ENCODE peak calls at places on chromosomes 5 and 9, in four cellular contexts. One of them, this sample, is unnamed.

GRCh38 chr5:114308508-114308907 is 53.4 kb upstream of the KCNN2 start:
- DNase-seq in A549: no peak
- DNase-seq in HepG2: no peak
- DNase-seq in K562: no peak
- DNase-seq in this sample: no peak

GRCh38 chr5:149940941-149941644 is 3.5 kb downstream of the PDE6A start:
- DNase-seq in A549: no peak
- DNase-seq in HepG2: peak; percentile 35
- DNase-seq in K562: no peak
- DNase-seq in this sample: no peak

GRCh38 chr5:87411586-87412416 is 929 bp downstream of the CCNH start:
- DNase-seq in A549: peak; percentile 4
- DNase-seq in HepG2: peak; percentile 33
- DNase-seq in K562: peak; percentile 33
- DNase-seq in this sample: no peak

GRCh38 chr5:14946813-14947640 is 75.4 kb upstream of the ANKH start:
- DNase-seq in A549: peak; percentile 18
- DNase-seq in HepG2: peak; percentile 41
- DNase-seq in K562: peak; percentile 23
- DNase-seq in this sample: peak; percentile 15

GRCh38 chr9:111450114-111450513 is 34.1 kb downstream of the ECPAS start:
- DNase-seq in A549: no peak
- DNase-seq in HepG2: no peak
- DNase-seq in K562: no peak
- DNase-seq in this sample: no peak

GRCh38 chr5:173625686-173626500 is 9.4 kb upstream of the BOD1 start:
- DNase-seq in A549: no peak
- DNase-seq in HepG2: no peak
- DNase-seq in K562: peak; percentile 24
- DNase-seq in this sample: no peak

GRCh38 chr5:28346696-28347095 is 1308.3 kb upstream of the CDH9 start:
- DNase-seq in A549: no peak
- DNase-seq in HepG2: no peak
- DNase-seq in K562: no peak
- DNase-seq in this sample: no peak

GRCh38 chr9:94885854-94886447 is 159.5 kb downstream of the AOPEP start:
- DNase-seq in A549: no peak
- DNase-seq in HepG2: no peak
- DNase-seq in K562: no peak
- DNase-seq in this sample: no peak

GRCh38 chr9:16060457-16061129 is 507.8 kb downstream of the CCDC171 start:
- DNase-seq in A549: no peak
- DNase-seq in HepG2: no peak
- DNase-seq in K562: no peak
- DNase-seq in this sample: peak; percentile 50

GRCh38 chr9:113538131-113538530 is 74.6 kb downstream of the RGS3 start:
- DNase-seq in A549: no peak
- DNase-seq in HepG2: no peak
- DNase-seq in K562: no peak
- DNase-seq in this sample: no peak

GRCh38 chr9:97562542-97562941 is 61.1 kb downstream of the TMOD1 start:
- DNase-seq in A549: no peak
- DNase-seq in HepG2: no peak
- DNase-seq in K562: no peak
- DNase-seq in this sample: no peak

GRCh38 chr9:70136632-70137031 is 93.0 kb downstream of the MAMDC2 start:
- DNase-seq in A549: no peak
- DNase-seq in HepG2: no peak
- DNase-seq in K562: no peak
- DNase-seq in this sample: no peak

GRCh38 chr9:14400658-14400995 is 86.7 kb upstream of the NFIB start:
- DNase-seq in A549: peak; percentile 41
- DNase-seq in HepG2: peak; percentile 35
- DNase-seq in K562: peak; percentile 48
- DNase-seq in this sample: no peak

GRCh38 chr5:63125862-63126261 is 547.2 kb downstream of the LRRC70 start:
- DNase-seq in A549: peak; percentile 28
- DNase-seq in HepG2: peak; percentile 37
- DNase-seq in K562: peak; percentile 7
- DNase-seq in this sample: no peak

GRCh38 chr9:437066-438015 is 222.7 kb downstream of the DOCK8 start:
- DNase-seq in A549: no peak
- DNase-seq in HepG2: no peak
- DNase-seq in K562: no peak
- DNase-seq in this sample: no peak

GRCh38 chr9:591292-591691 is 250.2 kb upstream of the DMRT1 start:
- DNase-seq in A549: no peak
- DNase-seq in HepG2: no peak
- DNase-seq in K562: no peak
- DNase-seq in this sample: no peak

GRCh38 chr9:37486256-37486615 is 488 bp downstream of the POLR1E start:
- DNase-seq in A549: no peak
- DNase-seq in HepG2: no peak
- DNase-seq in K562: peak; percentile 45
- DNase-seq in this sample: no peak

GRCh38 chr5:37896159-37896558 is 56.3 kb upstream of the GDNF start:
- DNase-seq in A549: no peak
- DNase-seq in HepG2: no peak
- DNase-seq in K562: no peak
- DNase-seq in this sample: no peak

GRCh38 chr5:31133488-31133887 is 60.0 kb upstream of the CDH6 start:
- DNase-seq in A549: no peak
- DNase-seq in HepG2: no peak
- DNase-seq in K562: no peak
- DNase-seq in this sample: no peak

GRCh38 chr9:86925686-86926085 is 21.6 kb downstream of the GAS1 start:
- DNase-seq in A549: no peak
- DNase-seq in HepG2: no peak
- DNase-seq in K562: no peak
- DNase-seq in this sample: no peak

GRCh38 chr5:77560677-77561263 is 68.7 kb upstream of the WDR41 start:
- DNase-seq in A549: peak; percentile 13
- DNase-seq in HepG2: peak; percentile 35
- DNase-seq in K562: peak; percentile 46
- DNase-seq in this sample: peak; percentile 48

GRCh38 chr5:89173528-89173927 is 290.5 kb upstream of the MEF2C start:
- DNase-seq in A549: no peak
- DNase-seq in HepG2: no peak
- DNase-seq in K562: no peak
- DNase-seq in this sample: no peak

GRCh38 chr5:89168766-89169165 is 285.8 kb upstream of the MEF2C start:
- DNase-seq in A549: no peak
- DNase-seq in HepG2: no peak
- DNase-seq in K562: no peak
- DNase-seq in this sample: peak; percentile 20
- TF ChIP-seq POLR2AphosphoS2 in A549: no peak
- TF ChIP-seq POLR2AphosphoS2 in HepG2: no peak
- TF ChIP-seq POLR2AphosphoS2 in K562: no peak
- TF ChIP-seq POLR2AphosphoS2 in this sample: no peak

GRCh38 chr9:74762950-74763349 is 124.8 kb downstream of the TRPM6 start:
- DNase-seq in A549: no peak
- DNase-seq in HepG2: no peak
- DNase-seq in K562: no peak
- DNase-seq in this sample: no peak
- TF ChIP-seq CTCF in A549: no peak
- TF ChIP-seq CTCF in HepG2: no peak
- TF ChIP-seq CTCF in K562: no peak
- TF ChIP-seq CTCF in this sample: no peak

DNA sequence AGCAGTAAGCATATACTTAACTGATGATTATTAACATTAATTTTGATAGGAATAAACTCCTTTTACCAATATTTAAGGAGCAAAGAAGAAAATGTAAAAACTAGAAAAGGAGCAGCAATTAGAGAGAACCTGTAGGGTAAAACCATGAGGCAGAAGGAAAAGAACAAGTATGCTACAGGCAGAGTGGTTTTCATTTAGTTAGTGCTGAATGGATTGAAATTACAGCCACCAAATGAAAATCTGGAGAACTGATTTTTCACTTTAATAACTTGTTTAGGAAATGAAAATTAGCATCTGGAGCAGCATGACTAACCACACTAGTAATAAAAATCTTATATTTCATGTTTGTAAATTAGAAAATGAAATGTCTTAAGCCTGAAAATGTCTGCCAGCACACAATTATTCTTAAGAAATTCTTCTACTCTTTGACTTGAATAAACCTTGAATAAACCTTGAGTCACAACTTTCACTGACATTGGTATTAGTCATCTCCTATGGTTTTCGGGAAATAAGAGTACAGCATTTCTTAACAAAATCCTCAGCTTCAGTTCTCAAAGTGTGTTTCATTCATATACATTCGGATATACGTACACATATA is 1504.9 kb upstream of the C9orf72 start:
- DNase-seq in A549: peak; percentile 6
- DNase-seq in HepG2: no peak
- DNase-seq in K562: no peak
- DNase-seq in this sample: no peak
- TF ChIP-seq POLR2AphosphoS2 in A549: no peak
- TF ChIP-seq POLR2AphosphoS2 in HepG2: no peak
- TF ChIP-seq POLR2AphosphoS2 in K562: no peak
- TF ChIP-seq POLR2AphosphoS2 in this sample: no peak

DNA sequence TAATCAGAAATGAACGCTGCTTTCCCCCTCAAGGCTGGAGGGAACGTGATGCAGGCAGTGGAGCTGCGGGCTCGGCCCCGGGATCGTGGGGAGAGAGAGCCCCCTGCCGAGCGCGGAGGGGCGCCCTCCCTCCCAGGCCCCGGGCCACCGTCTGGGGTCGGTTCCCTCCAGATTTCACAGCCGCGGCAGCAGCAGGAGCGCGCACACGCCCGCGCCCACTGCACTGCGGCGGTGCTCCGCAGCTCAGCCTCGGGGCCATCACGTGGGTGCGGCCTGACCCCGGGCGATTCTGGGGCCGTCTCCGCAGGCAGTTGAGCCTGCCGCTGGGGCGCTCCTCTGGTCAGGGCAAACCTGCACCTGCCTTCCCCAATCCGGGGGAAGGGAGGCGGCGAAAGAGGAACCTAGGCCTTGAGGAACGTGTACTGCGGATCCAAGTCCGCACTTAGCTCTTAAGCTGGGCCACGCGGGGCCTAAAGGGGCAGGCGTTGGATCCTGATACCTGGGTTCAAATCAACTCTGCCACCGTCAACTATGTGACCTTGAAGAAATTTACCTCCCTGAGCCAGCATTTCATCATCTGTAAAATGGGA is 9.4 kb upstream of the DELE1 start:
- DNase-seq in A549: no peak
- DNase-seq in HepG2: no peak
- DNase-seq in K562: peak; percentile 72
- DNase-seq in this sample: no peak
- TF ChIP-seq CTCF in A549: no peak
- TF ChIP-seq CTCF in HepG2: peak; percentile 75
- TF ChIP-seq CTCF in K562: peak; percentile 65
- TF ChIP-seq CTCF in this sample: peak; percentile 26

GRCh38 chr9:91192785-91193657 is 168.7 kb downstream of the AUH start:
- DNase-seq in A549: peak; percentile 95
- DNase-seq in HepG2: peak; percentile 95
- DNase-seq in K562: peak; percentile 79
- DNase-seq in this sample: no peak
- TF ChIP-seq POLR2AphosphoS2 in A549: no peak
- TF ChIP-seq POLR2AphosphoS2 in HepG2: no peak
- TF ChIP-seq POLR2AphosphoS2 in K562: no peak
- TF ChIP-seq POLR2AphosphoS2 in this sample: no peak

DNA sequence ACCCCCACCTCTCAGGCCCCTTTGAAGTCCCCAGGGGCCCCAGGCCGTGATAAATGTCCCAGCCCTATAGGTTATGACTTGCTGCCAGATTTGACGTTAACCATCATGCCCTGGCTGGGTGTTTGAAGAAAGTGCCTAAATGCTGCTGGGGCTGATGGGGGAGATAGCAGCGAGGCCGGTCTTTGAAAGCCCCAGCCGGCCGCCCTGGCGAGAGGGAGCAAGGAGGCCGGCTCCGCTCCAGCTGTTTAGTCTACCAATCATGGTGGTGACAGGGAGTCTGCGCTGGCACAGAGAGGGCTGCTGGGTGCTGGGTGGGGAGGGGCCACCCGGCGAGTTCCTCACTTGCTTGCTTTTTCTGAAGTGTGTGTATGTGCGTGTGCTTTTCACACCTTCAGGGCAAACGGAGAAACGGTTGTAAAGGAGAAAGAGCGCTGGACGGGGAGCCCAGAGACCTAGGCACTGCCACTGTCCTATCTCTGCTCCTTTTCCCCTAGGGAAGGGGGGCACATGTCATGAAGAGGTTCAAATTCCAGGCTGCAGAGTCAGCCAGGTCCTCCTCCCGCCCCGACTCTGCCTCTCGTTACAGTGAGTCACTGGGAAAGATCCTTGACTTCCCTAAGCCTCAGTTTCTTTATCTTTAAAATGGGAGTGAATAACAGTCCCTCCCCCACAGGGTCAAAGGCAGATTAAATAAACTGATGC is 126.1 kb upstream of the HAND1 start:
- DNase-seq in A549: no peak
- DNase-seq in HepG2: no peak
- DNase-seq in K562: no peak
- DNase-seq in this sample: no peak
- TF ChIP-seq CTCF in A549: no peak
- TF ChIP-seq CTCF in HepG2: no peak
- TF ChIP-seq CTCF in K562: no peak
- TF ChIP-seq CTCF in this sample: no peak

GRCh38 chr5:130541617-130542221 is 623.3 kb downstream of the HINT1 start:
- DNase-seq in A549: no peak
- DNase-seq in HepG2: no peak
- DNase-seq in K562: no peak
- DNase-seq in this sample: peak; percentile 9
- TF ChIP-seq POLR2AphosphoS2 in A549: no peak
- TF ChIP-seq POLR2AphosphoS2 in HepG2: no peak
- TF ChIP-seq POLR2AphosphoS2 in K562: no peak
- TF ChIP-seq POLR2AphosphoS2 in this sample: no peak

GRCh38 chr5:113123563-113123962 is 147.0 kb downstream of the DCP2 start:
- DNase-seq in A549: peak; percentile 19
- DNase-seq in HepG2: peak; percentile 13
- DNase-seq in K562: peak; percentile 27
- DNase-seq in this sample: no peak
- TF ChIP-seq CTCF in A549: peak; percentile 9
- TF ChIP-seq CTCF in HepG2: peak; percentile 34
- TF ChIP-seq CTCF in K562: peak; percentile 48
- TF ChIP-seq CTCF in this sample: peak; percentile 19

This sample was measured in GM12878.